ENCODE peak calls at places on chromosomes 2 and 18, in eight cellular contexts. V is sigmoid colon, A is endothelial cell of umbilical vein, E is stomach, C is K562, W is GM12891, K is upper lobe of left lung, R is GM12892. P is an unnamed sample.

GRCh38 chr18:78107363-78107762 is 857.7 kb downstream of the GALR1 start:
- DNase-seq in V (no peak), A (no peak), E (no peak), C (no peak), W (no peak), K (no peak), R (no peak), P (no peak)

GRCh38 chr2:10454505-10454904 is 6.4 kb upstream of the ODC1 start:
- DNase-seq in V (peak; percentile 78), A (no peak), E (peak; percentile 55), C (no peak), W (no peak), K (no peak), R (no peak), P (no peak)

GRCh38 chr2:231685349-231686191 is 22.8 kb upstream of the PTMA start:
- DNase-seq in V (no peak), A (no peak), E (no peak), C (no peak), W (no peak), K (no peak), R (no peak), P (no peak)

GRCh38 chr2:174597347-174598047 is at the start of gene WIPF1:
- DNase-seq in V (no peak), A (peak; percentile 66), E (no peak), C (no peak), W (no peak), K (peak; percentile 64), R (peak; percentile 29), P (peak; percentile 13)

GRCh38 chr18:61237529-61237928 is 95.7 kb upstream of the CDH20 start:
- DNase-seq in V (no peak), A (no peak), E (no peak), C (no peak), W (no peak), K (no peak), R (no peak), P (no peak)

GRCh38 chr2:106789185-106789584 is 96.8 kb downstream of the ST6GAL2 start:
- DNase-seq in V (no peak), A (no peak), E (no peak), C (peak; percentile 49), W (no peak), K (no peak), R (no peak), P (peak; percentile 16)

GRCh38 chr2:219681301-219682290 is 54.2 kb downstream of the SLC4A3 start:
- DNase-seq in V (no peak), A (no peak), E (no peak), C (no peak), W (no peak), K (no peak), R (no peak), P (no peak)

GRCh38 chr2:105380432-105381118 is 18.3 kb downstream of the FHL2 start:
- DNase-seq in V (no peak), A (peak; percentile 90), E (no peak), C (no peak), W (no peak), K (no peak), R (no peak), P (peak; percentile 46)

GRCh38 chr18:46402945-46403344 is 254.1 kb downstream of the LOXHD1 start:
- DNase-seq in V (no peak), A (no peak), E (no peak), C (no peak), W (no peak), K (no peak), R (no peak), P (no peak)

GRCh38 chr2:45329045-45329677 is 281.9 kb downstream of the SRBD1 start:
- DNase-seq in V (no peak), A (no peak), E (no peak), C (no peak), W (no peak), K (no peak), R (no peak), P (no peak)

GRCh38 chr18:80204142-80204541 is 43.2 kb downstream of the PARD6G start:
- DNase-seq in V (no peak), A (no peak), E (no peak), C (no peak), W (no peak), K (no peak), R (no peak), P (no peak)

GRCh38 chr2:20424300-20425290 is 22.3 kb upstream of the RHOB start:
- DNase-seq in V (peak; percentile 76), A (peak; percentile 51), E (peak; percentile 46), C (no peak), W (peak; percentile 43), K (peak; percentile 79), R (peak; percentile 53), P (peak; percentile 19)

GRCh38 chr2:207770602-207771404 is 1.1 kb upstream of the FZD5 start:
- DNase-seq in V (no peak), A (peak; percentile 7), E (no peak), C (no peak), W (peak; percentile 33), K (peak; percentile 31), R (no peak), P (peak; percentile 46)

GRCh38 chr2:50143822-50144575 is 887.9 kb downstream of the NRXN1 start:
- DNase-seq in V (no peak), A (peak; percentile 33), E (no peak), C (no peak), W (peak; percentile 8), K (no peak), R (peak; percentile 0), P (peak; percentile 29)

DNA sequence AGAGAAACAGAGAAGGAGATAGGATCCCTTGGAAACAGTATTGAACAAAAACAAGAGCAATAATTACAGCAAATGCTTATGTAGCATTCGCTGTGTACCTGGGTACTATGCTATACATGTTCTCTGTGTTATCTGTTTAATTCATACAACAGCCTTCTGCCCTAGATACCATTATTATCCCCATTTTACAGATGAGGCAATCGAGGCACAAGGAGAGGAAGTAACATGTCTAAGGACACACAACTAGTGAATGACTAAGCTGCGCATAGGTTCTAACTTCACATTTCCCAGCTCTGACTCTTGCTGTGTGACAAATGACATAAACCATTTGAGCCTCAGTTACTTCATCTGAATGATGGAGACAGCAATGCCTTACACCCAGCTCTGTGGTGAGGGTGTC is 70.5 kb downstream of the VSNL1 start:
- DNase-seq in V (no peak), A (no peak), E (no peak), C (no peak), W (no peak), K (no peak), R (no peak), P (no peak)
- TF ChIP-seq POLR2A in V (no peak), A (no peak), E (no peak), C (no peak), W (no peak), K (no peak), R (no peak), P (no peak)

DNA sequence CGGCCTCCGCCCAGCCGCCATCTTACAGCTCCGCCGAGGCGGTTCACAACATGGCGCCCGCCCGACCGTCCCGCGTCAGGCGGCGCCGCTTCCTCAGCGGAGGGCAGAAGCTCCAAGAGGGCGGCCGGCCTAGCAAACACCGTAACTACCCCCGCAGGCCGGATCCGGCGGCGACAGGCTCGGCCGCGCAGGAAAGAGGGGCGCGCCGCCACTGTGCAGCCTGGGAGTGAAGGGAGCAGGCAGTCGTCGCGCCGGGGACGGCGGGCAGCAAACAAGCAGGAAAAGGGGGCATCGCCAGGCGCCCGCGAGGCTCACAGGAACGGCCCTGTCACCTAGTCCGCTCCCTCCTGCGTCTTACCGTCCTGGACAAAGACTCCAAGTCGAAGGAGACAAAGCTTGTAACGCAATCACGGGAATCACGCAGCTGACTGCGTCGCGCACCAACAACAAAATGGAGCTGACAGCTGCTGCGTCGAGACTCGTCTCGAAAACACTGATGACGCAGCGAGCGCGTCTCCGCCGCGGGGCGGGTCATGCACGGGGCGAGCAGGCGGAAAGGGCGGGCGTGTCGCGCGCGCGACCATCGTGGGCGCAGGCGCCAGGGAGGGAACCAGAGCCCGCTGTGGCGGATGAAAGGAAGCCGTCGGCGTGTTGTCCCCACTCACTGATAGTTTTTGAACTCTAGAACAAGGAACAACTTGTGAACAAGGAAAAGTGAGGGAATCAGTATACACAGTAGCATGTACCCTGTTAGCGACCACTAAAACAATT is at the start of gene CLK1:
- DNase-seq in V (peak; percentile 98), A (peak; percentile 95), E (peak; percentile 98), C (peak; percentile 77), W (peak; percentile 76), K (peak; percentile 97), R (peak; percentile 82), P (peak; percentile 98)
- TF ChIP-seq POLR2A in V (peak; percentile 99), A (peak; percentile 97), E (peak; percentile 100), C (peak; percentile 97), W (peak; percentile 99), K (peak; percentile 100), R (peak; percentile 99), P (peak; percentile 100)

DNA sequence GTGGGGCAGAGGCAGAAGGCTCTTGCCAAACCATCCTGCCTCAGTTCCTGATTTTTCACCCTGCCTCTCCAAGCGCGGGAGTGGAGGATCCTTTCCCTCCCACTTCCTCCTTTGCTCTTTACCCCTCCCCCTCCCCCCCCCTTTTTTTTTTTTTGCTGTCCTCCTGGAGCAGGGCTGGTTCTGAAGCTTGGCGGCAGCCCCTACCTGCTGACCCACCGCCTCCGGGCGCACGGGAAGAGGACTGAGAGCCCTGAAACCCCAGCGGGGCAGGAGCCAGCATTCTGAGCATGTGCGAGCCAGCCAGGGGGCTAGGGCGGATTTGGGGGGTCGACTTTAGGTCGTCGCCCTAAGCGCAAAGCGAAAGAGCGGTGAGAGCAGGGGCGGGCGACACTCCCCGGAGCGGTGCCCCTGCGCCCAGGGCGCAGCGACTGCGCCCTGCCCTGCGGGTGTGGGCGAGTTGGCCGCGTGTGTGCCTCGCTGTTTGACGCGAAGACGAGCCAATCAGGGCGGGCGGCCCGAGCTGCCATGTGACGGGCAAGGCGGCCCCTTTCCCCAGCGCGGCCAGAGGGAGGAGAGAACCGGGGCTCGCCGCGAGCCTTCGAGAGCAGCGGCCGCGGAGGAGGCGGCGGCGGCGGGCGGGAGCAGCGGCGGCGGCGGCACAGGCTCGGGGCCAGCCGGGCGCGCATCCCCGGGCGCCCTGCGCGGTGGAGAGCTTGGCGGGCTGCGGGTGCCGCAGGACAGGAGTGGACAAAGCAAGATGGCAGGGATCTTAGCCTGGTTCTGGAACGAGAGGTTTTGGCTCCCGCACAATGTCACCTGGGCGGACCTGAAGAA is at the start of gene CERS6:
- DNase-seq in V (peak; percentile 98), A (peak; percentile 92), E (peak; percentile 97), C (peak; percentile 89), W (peak; percentile 68), K (peak; percentile 97), R (peak; percentile 88), P (peak; percentile 94)
- TF ChIP-seq POLR2A in V (no peak), A (peak; percentile 82), E (peak; percentile 44), C (peak; percentile 75), W (no peak), K (peak; percentile 56), R (peak; percentile 95), P (peak; percentile 82)

DNA sequence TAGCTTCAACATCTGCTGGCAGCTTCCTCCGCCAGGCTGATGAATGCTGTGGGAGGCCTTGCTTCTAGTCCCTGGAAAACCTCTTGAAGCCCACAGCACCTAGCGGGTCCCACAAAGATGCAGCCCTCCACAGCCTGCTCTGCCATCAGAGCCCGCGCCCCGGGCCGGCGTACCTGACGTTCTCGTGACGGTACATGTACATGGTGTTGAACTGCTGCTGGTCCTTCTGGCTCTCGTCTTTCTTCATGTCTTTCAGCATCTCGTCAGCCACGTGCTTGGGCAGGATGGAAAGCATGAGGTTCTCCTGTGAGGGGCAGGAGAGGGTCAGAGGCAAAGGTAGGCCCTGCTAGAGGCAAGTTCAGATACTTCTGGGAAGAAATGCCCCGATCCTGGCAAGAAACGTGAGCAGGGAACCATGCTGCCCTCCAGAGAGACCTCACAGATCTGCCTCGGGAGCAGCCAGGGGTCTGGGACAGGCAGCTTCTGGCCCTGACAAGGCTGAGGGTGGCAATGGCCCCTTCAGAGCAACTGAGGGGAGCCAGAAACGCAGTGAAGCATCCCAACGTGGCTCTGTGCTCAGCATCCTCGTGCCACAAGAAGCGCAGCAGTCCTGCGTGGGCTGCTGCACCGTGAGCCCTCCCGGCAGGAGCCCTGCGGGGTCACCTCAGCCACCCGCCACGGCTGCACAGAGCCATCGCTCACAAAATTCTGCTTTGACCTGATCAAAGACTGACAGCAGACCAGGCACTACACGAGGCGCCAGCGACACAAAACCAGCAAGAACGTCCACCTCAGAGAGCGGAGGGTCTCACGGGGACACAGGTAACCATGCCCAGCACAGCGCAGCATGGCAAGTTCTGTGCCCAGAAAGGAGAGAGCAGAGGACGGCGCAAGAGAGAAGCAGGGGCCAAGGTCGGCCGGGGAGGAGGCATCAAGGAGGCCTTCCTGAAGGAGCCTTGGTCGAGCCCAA is 49.1 kb downstream of the CENPO start:
- DNase-seq in V (no peak), A (no peak), E (no peak), C (no peak), W (no peak), K (no peak), R (no peak), P (no peak)
- TF ChIP-seq POLR2A in V (no peak), A (no peak), E (no peak), C (no peak), W (no peak), K (no peak), R (no peak), P (no peak)